ENCODE peak calls at places on chromosomes 6 and 20, in seven cellular contexts. F is ovary, M is tibial nerve, Y is uterus, X is heart left ventricle, Q is lower leg skin, D is transverse colon. T is an unnamed sample.

GRCh38 chr6:125787791-125788190 is 3.0 kb upstream of the NCOA7 start:
- DNase-seq in F (no peak), M (no peak), Y (no peak), X (no peak), Q (no peak), D (no peak), T (peak; percentile 49)

GRCh38 chr6:35164868-35165267 is 23.7 kb upstream of the TCP11 start:
- DNase-seq in F (no peak), M (no peak), Y (no peak), X (no peak), Q (no peak), D (no peak), T (no peak)

GRCh38 chr20:56985286-56985685 is 281.2 kb downstream of the BMP7 start:
- DNase-seq in F (no peak), M (no peak), Y (no peak), X (no peak), Q (no peak), D (no peak), T (no peak)

GRCh38 chr6:136114661-136115060 is 135.4 kb downstream of the MTFR2 start:
- DNase-seq in F (no peak), M (no peak), Y (no peak), X (no peak), Q (no peak), D (peak; percentile 8), T (no peak)

GRCh38 chr6:147283460-147283859 is 79.2 kb downstream of the STXBP5 start:
- DNase-seq in F (no peak), M (no peak), Y (peak; percentile 22), X (no peak), Q (no peak), D (peak; percentile 10), T (no peak)

GRCh38 chr6:168722397-168722796 is 281.4 kb downstream of the SMOC2 start:
- DNase-seq in F (no peak), M (no peak), Y (no peak), X (no peak), Q (peak; percentile 52), D (no peak), T (no peak)

GRCh38 chr6:38871745-38872568 is 156.8 kb downstream of the DNAH8 start:
- DNase-seq in F (no peak), M (peak; percentile 16), Y (no peak), X (no peak), Q (no peak), D (peak; percentile 47), T (peak; percentile 32)

GRCh38 chr20:59300341-59301081 is at the start of gene EDN3:
- DNase-seq in F (no peak), M (no peak), Y (no peak), X (no peak), Q (no peak), D (peak; percentile 60), T (peak; percentile 77)

GRCh38 chr6:29651413-29652197 is 5.3 kb upstream of the MOG start:
- DNase-seq in F (no peak), M (no peak), Y (no peak), X (no peak), Q (no peak), D (no peak), T (no peak)

GRCh38 chr6:170500955-170501590 is 52.0 kb downstream of the PSMB1 start:
- DNase-seq in F (no peak), M (no peak), Y (no peak), X (no peak), Q (no peak), D (no peak), T (no peak)

GRCh38 chr6:52399511-52400315 is 20.4 kb upstream of the EFHC1 start:
- DNase-seq in F (peak; percentile 47), M (no peak), Y (no peak), X (no peak), Q (no peak), D (peak; percentile 42), T (peak; percentile 30)

GRCh38 chr20:19368351-19368750 is 155.9 kb downstream of the SLC24A3 start:
- DNase-seq in F (no peak), M (no peak), Y (no peak), X (no peak), Q (no peak), D (no peak), T (no peak)

GRCh38 chr20:48350291-48350988 is 477.4 kb downstream of the PREX1 start:
- DNase-seq in F (no peak), M (no peak), Y (no peak), X (no peak), Q (peak; percentile 36), D (no peak), T (no peak)

GRCh38 chr20:49483018-49483705 is 694 bp upstream of the KCNB1 start:
- DNase-seq in F (no peak), M (no peak), Y (no peak), X (no peak), Q (no peak), D (no peak), T (no peak)

GRCh38 chr6:150236114-150236513 is 93.3 kb downstream of the PPP1R14C start:
- DNase-seq in F (no peak), M (no peak), Y (no peak), X (no peak), Q (no peak), D (no peak), T (no peak)
- TF ChIP-seq POLR2A in F (no peak), M (no peak), Y (no peak), X (no peak), Q (no peak), D (no peak), T (no peak)

GRCh38 chr6:151592449-151593169 is 98.8 kb downstream of the CCDC170 start:
- DNase-seq in F (no peak), M (no peak), Y (no peak), X (no peak), Q (no peak), D (peak; percentile 38), T (no peak)
- H3K4me3 ChIP-seq in F (no peak overlapping the region), M (no peak overlapping the region), Y (no peak overlapping the region), X (no peak overlapping the region), Q (no peak overlapping the region), D (no peak overlapping the region), T (no peak overlapping the region)

GRCh38 chr20:31979713-31980426 is 11.9 kb downstream of the XKR7 start:
- DNase-seq in F (no peak), M (no peak), Y (no peak), X (no peak), Q (no peak), D (no peak), T (no peak)
- TF ChIP-seq POLR2A in F (no peak), M (no peak), Y (no peak), X (no peak), Q (no peak), D (no peak), T (no peak)

DNA sequence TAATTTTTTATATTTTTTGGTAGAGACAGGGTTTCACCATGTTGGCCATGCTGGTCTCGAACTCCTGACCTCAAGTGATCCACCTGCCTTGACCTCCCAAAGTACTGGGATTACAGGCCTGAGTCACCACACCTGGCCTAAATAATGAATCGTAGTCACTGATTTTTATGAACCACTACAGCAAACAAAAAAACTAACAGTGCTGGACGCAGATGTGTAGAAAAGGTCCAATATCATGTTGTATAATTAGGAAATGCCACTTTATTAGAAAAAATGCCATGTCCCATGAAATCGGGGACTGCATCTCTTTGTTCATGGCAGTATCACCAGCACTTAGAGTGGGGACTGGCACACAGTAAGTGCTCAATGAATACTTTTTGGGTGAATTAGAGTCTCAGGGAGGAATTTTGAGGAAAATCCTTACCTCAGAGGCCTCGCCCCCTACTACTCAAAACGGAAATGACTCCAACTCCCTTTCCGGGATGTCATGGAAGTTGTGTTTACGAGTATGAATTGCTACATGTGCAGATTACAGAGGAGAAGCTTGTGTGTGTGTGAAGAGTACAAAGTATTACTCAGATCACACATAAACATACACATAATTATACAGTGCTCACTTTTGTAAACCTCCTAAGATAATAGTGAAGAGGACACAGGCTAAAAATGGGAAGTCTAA is 43.6 kb upstream of the FAM50B start:
- DNase-seq in F (no peak), M (no peak), Y (no peak), X (no peak), Q (no peak), D (no peak), T (no peak)
- H3K4me3 ChIP-seq in F (no peak overlapping the region), M (no peak overlapping the region), Y (no peak overlapping the region), X (no peak overlapping the region), Q (no peak overlapping the region), D (no peak overlapping the region), T (no peak overlapping the region)

T was measured in upper lobe of left lung.